ENCODE peak calls at places on chromosomes 11 and 22, in seven cellular contexts. One of them, this sample, is unnamed.

GRCh38 chr11:44939673-44940072 is 11.0 kb downstream of the TP53I11 start:
- DNase-seq in effector CD4-positive, alpha-beta T cell: no peak
- DNase-seq in fibroblast of pulmonary artery: peak
- DNase-seq in lung microvascular endothelial cell: no peak
- DNase-seq in NCI-H446 treated with DMSO at 0.1 percent for 48 hours: no peak
- DNase-seq in T-helper 2 cell: no peak
- DNase-seq in GM13976: no peak
- DNase-seq in this sample: peak

GRCh38 chr11:115145316-115145715 is 358.9 kb downstream of the CADM1 start:
- DNase-seq in effector CD4-positive, alpha-beta T cell: no peak
- DNase-seq in fibroblast of pulmonary artery: no peak
- DNase-seq in lung microvascular endothelial cell: no peak
- DNase-seq in NCI-H446 treated with DMSO at 0.1 percent for 48 hours: peak
- DNase-seq in T-helper 2 cell: no peak
- DNase-seq in GM13976: no peak
- DNase-seq in this sample: no peak

GRCh38 chr11:107307991-107308390 is 149.6 kb downstream of the CWF19L2 start:
- DNase-seq in effector CD4-positive, alpha-beta T cell: no peak
- DNase-seq in fibroblast of pulmonary artery: no peak
- DNase-seq in lung microvascular endothelial cell: no peak
- DNase-seq in NCI-H446 treated with DMSO at 0.1 percent for 48 hours: no peak
- DNase-seq in T-helper 2 cell: no peak
- DNase-seq in GM13976: no peak
- DNase-seq in this sample: no peak

GRCh38 chr22:46827072-46827780 is 64.8 kb downstream of the TBC1D22A start:
- DNase-seq in effector CD4-positive, alpha-beta T cell: no peak
- DNase-seq in fibroblast of pulmonary artery: no peak
- DNase-seq in lung microvascular endothelial cell: no peak
- DNase-seq in NCI-H446 treated with DMSO at 0.1 percent for 48 hours: no peak
- DNase-seq in T-helper 2 cell: no peak
- DNase-seq in GM13976: no peak
- DNase-seq in this sample: no peak

GRCh38 chr11:1085440-1086170 is 10.9 kb downstream of the MUC2 start:
- DNase-seq in effector CD4-positive, alpha-beta T cell: no peak
- DNase-seq in fibroblast of pulmonary artery: no peak
- DNase-seq in lung microvascular endothelial cell: no peak
- DNase-seq in NCI-H446 treated with DMSO at 0.1 percent for 48 hours: no peak
- DNase-seq in T-helper 2 cell: no peak
- DNase-seq in GM13976: no peak
- DNase-seq in this sample: no peak

GRCh38 chr11:3087821-3088800 is 30.9 kb upstream of the CARS1 start:
- DNase-seq in effector CD4-positive, alpha-beta T cell: no peak
- DNase-seq in fibroblast of pulmonary artery: no peak
- DNase-seq in lung microvascular endothelial cell: no peak
- DNase-seq in NCI-H446 treated with DMSO at 0.1 percent for 48 hours: no peak
- DNase-seq in T-helper 2 cell: no peak
- DNase-seq in GM13976: peak
- DNase-seq in this sample: no peak

GRCh38 chr11:96736591-96736990 is 346.8 kb downstream of the JRKL start:
- DNase-seq in effector CD4-positive, alpha-beta T cell: no peak
- DNase-seq in fibroblast of pulmonary artery: peak
- DNase-seq in lung microvascular endothelial cell: no peak
- DNase-seq in NCI-H446 treated with DMSO at 0.1 percent for 48 hours: no peak
- DNase-seq in T-helper 2 cell: no peak
- DNase-seq in GM13976: no peak
- DNase-seq in this sample: no peak

GRCh38 chr11:103397369-103397768 is 288.1 kb downstream of the DYNC2H1 start:
- DNase-seq in effector CD4-positive, alpha-beta T cell: no peak
- DNase-seq in fibroblast of pulmonary artery: no peak
- DNase-seq in lung microvascular endothelial cell: no peak
- DNase-seq in NCI-H446 treated with DMSO at 0.1 percent for 48 hours: no peak
- DNase-seq in T-helper 2 cell: no peak
- DNase-seq in GM13976: no peak
- DNase-seq in this sample: no peak

GRCh38 chr22:49614966-49615965 is 212.4 kb downstream of the BRD1 start:
- DNase-seq in effector CD4-positive, alpha-beta T cell: no peak
- DNase-seq in fibroblast of pulmonary artery: no peak
- DNase-seq in lung microvascular endothelial cell: no peak
- DNase-seq in NCI-H446 treated with DMSO at 0.1 percent for 48 hours: no peak
- DNase-seq in T-helper 2 cell: no peak
- DNase-seq in GM13976: no peak
- DNase-seq in this sample: no peak

GRCh38 chr11:11349870-11350325 is 3.2 kb downstream of the CSNK2A3 start:
- DNase-seq in effector CD4-positive, alpha-beta T cell: no peak
- DNase-seq in fibroblast of pulmonary artery: peak
- DNase-seq in lung microvascular endothelial cell: peak
- DNase-seq in NCI-H446 treated with DMSO at 0.1 percent for 48 hours: peak
- DNase-seq in T-helper 2 cell: no peak
- DNase-seq in GM13976: no peak
- DNase-seq in this sample: no peak

This sample was measured in NCI-H1694.